ENCODE peak calls at places on chromosomes 11 and 22, in eight cellular contexts. O is colonic mucosa, A is fibroblast of lung, D is Peyer's patch, C is WTC11, T is HFFc6, P is A549, X is fibroblast of the aortic adventitia. I is an unnamed sample.

GRCh38 chr22:41874090-41874489 is 40.8 kb downstream of the SHISA8 start:
- DNase-seq in P (no peak), C (no peak), X (no peak), D (no peak), A (no peak), T (no peak), O (no peak), I (no peak)

GRCh38 chr11:34616830-34617504 is 3.9 kb upstream of the EHF start:
- DNase-seq in D (no peak), X (peak), A (no peak), P (no peak), C (no peak), T (no peak), O (no peak), I (no peak)

GRCh38 chr22:36727110-36727509 is 23.6 kb upstream of the CACNG2 start:
- DNase-seq in O (no peak), T (no peak), D (no peak), A (no peak), P (no peak), C (no peak), X (no peak), I (no peak)

GRCh38 chr11:3101921-3102640 is 44.9 kb upstream of the CARS1 start:
- DNase-seq in C (no peak), A (no peak), D (no peak), X (no peak), T (no peak), P (no peak), O (no peak), I (no peak)

GRCh38 chr11:129639300-129639699 is 176.3 kb upstream of the TMEM45B start:
- DNase-seq in O (no peak), C (no peak), D (no peak), A (peak), T (peak), P (peak), X (peak), I (no peak)

GRCh38 chr22:19779011-19779421 is 18.4 kb downstream of the TBX1 start:
- DNase-seq in T (no peak), P (no peak), A (no peak), O (no peak), C (peak), D (no peak), X (no peak), I (no peak)

GRCh38 chr22:31346255-31346732 is at the start of gene PATZ1:
- DNase-seq in D (peak), C (peak), O (peak), X (peak), T (peak), A (peak), P (peak), I (peak)

GRCh38 chr22:30325724-30326703 is 727 bp downstream of the TBC1D10A start:
- DNase-seq in X (no peak), A (no peak), C (no peak), O (peak), P (no peak), D (peak), T (no peak), I (no peak)

GRCh38 chr11:92556435-92556834 is 331.8 kb downstream of the FAT3 start:
- DNase-seq in D (no peak), X (peak), C (no peak), P (no peak), T (no peak), A (peak), O (no peak), I (no peak)

GRCh38 chr11:83713701-83714100 is 427.5 kb upstream of the CCDC90B start:
- DNase-seq in P (no peak), A (peak), X (no peak), T (peak), C (no peak), D (no peak), O (no peak), I (no peak)

GRCh38 chr11:71206186-71206585 is 46.2 kb downstream of the SHANK2 start:
- DNase-seq in O (peak), T (no peak), X (peak), A (no peak), P (no peak), D (no peak), C (no peak), I (peak)

GRCh38 chr22:46843691-46844297 is 81.3 kb downstream of the TBC1D22A start:
- DNase-seq in D (no peak), A (peak), P (no peak), O (no peak), X (peak), C (no peak), T (peak), I (no peak)

GRCh38 chr22:33785283-33785991 is 134.8 kb downstream of the LARGE1 start:
- DNase-seq in T (peak), C (no peak), X (peak), A (peak), O (no peak), D (no peak), P (no peak), I (no peak)

GRCh38 chr11:9600651-9601040 is 27.2 kb downstream of the WEE1 start:
- DNase-seq in P (no peak), X (no peak), T (no peak), C (no peak), A (peak), O (no peak), D (peak), I (no peak)

GRCh38 chr11:61694971-61695706 is 14.9 kb downstream of the DAGLA start:
- DNase-seq in C (no peak), A (no peak), X (no peak), O (no peak), D (no peak), T (no peak), P (no peak), I (no peak)
- TF ChIP-seq CTCF in C (no peak), A (no peak), X (peak), O (no peak), D (no peak), T (peak), P (no peak), I (no peak)

GRCh38 chr11:58618215-58618614 is 4.2 kb upstream of the CNTF start:
- DNase-seq in X (no peak), C (no peak), P (no peak), D (no peak), T (no peak), A (no peak), O (no peak), I (no peak)
- TF ChIP-seq CTCF in X (no peak), C (no peak), P (no peak), D (no peak), T (no peak), A (no peak), O (no peak), I (peak)

GRCh38 chr11:54558919-54559318 is 44.9 kb downstream of the OR4C46 start:
- DNase-seq in T (no peak), A (no peak), X (no peak), C (no peak), O (no peak), D (no peak), P (no peak), I (no peak)
- TF ChIP-seq CTCF in T (peak), A (no peak), X (no peak), C (no peak), O (no peak), D (no peak), P (no peak), I (no peak)

DNA sequence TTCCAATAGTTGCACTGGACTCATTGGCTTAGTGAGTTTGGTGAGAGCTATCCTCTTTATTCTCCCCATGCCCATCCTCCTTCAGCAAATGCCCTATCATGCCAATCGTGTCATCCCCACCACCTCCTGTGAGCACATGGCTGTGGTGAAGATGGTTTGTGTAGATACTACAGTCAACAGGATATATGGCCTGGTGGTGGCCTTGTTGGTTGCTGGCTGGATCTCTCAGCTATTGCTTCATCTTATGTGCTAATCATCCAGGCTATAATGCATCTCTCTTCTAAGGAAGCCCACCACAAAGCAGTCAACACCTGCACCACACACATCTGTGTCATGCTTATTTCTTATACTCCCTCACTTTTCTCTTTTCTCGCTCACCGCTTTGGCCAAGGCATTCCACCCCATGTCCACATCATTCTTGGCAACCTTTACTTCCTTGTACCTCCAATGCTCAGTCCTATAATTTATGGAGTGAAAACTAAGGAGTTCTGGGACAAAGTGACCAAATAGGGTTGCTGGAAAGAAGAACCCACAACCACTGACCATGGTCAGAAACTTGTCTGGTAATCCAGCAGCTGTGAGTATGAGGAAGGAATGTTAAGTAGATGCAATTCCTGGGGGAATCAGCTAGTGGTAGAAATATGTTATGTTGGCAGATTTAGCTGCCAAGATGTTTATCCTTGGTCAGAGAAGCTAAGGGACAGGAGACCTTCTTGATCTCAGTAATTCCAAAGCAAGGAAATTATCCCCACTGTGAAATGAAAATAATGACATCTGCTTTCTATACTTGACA is 16.3 kb upstream of the OR56B1 start:
- DNase-seq in P (no peak), T (no peak), D (no peak), A (peak), C (no peak), X (no peak), O (no peak), I (no peak)
- TF ChIP-seq CTCF in P (no peak), T (no peak), D (no peak), A (no peak), C (no peak), X (no peak), O (no peak), I (no peak)

DNA sequence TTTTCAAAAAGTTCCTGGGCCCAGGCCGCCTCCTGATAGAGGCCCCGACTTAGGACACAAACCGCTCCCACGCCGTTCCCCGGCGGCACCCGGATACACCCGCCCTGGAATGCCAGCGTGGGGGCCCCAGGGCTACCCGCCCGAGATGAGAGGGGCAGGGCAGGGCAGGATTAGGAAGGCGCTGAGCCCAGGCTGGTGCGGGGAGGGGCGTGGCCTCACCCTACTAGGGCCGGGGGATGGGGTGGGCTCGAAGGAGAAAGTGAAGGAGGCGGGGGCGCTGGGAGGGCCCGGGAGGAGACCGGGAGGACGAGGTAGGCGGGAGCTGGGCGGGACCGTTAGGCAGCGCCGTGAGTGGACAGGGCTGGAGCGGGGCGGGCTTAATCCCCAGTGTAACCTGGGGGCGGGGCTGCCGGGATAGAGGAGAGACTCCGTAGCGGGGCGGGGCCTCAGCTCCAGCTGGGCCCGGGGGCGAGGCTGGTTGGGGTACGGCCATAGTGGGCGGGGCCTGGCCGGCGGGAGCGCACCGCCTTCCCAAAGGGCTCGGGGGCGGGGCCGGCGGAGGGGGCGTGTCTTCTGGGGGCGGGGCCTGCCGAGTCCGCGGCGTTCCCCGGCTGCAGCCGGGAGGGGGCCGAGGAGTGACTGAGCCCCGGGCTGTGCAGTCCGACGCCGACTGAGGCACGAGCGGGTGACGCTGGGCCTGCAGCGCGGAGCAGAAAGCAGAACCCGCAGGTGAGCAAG is at the start of gene CD82:
- DNase-seq in O (peak), X (peak), T (peak), D (peak), P (peak), C (peak), A (peak), I (peak)
- TF ChIP-seq CTCF in O (peak), X (peak), T (peak), D (no peak), P (no peak), C (no peak), A (peak), I (peak)

GRCh38 chr11:1162153-1162497 is 4.4 kb downstream of the MUC5AC start:
- DNase-seq in A (no peak), C (no peak), X (no peak), D (no peak), O (no peak), T (no peak), P (no peak), I (peak)

GRCh38 chr11:1165256-1166041 is 7.7 kb downstream of the MUC5AC start:
- DNase-seq in C (peak), D (no peak), A (no peak), X (no peak), P (no peak), T (no peak), O (no peak), I (peak)

GRCh38 chr11:1162498-1163311 is 5.0 kb downstream of the MUC5AC start:
- DNase-seq in A (no peak), T (no peak), X (no peak), C (no peak), O (no peak), P (no peak), D (no peak), I (peak)

GRCh38 chr11:1163321-1163910 is 5.7 kb downstream of the MUC5AC start:
- DNase-seq in X (no peak), O (no peak), A (no peak), T (no peak), D (no peak), P (no peak), C (no peak), I (peak)

DNA sequence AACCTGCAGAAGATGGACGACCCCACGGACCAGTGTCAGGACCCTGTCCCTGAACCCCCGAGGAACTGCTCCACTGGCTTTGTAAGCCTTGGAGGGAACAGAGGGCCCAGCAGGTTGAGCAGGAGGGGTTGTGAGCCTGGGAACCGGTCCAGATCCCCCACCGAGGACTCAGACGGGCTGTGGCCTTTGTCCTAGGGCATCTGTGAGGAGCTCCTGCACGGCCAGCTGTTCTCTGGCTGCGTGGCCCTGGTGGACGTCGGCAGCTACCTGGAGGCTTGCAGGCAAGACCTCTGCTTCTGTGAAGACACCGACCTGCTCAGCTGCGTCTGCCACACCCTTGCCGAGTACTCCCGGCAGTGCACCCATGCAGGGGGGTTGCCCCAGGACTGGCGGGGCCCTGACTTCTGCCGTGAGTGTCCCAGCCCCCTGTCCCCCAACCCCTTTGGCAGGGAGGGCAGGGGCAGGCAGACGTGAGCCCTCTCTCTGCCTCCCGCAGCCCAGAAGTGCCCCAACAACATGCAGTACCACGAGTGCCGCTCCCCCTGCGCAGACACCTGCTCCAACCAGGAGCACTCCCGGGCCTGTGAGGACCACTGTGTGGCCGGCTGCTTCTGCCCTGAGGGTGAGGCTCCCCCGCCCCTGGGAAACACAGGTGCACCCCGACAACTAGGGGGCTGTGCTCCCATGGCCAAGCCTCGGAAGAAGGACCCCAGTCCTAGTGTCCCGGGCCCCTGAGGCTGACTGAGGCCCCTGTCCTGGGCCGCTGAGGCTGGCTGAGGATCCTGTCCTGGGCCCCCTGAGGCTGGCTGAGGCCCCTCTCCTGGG is 6.4 kb downstream of the MUC5AC start:
- DNase-seq in O (no peak), C (peak), X (no peak), T (no peak), D (no peak), A (no peak), P (no peak), I (peak)
- TF ChIP-seq CTCF in O (no peak), C (no peak), X (no peak), T (no peak), D (no peak), A (no peak), P (no peak), I (no peak)

GRCh38 chr11:127470485-127470884 is 469.9 kb upstream of the KIRREL3 start:
- DNase-seq in X (no peak), T (peak), O (no peak), A (no peak), P (no peak), D (no peak), C (peak), I (no peak)
- TF ChIP-seq CTCF in X (no peak), T (peak), O (peak), A (no peak), P (no peak), D (no peak), C (no peak), I (no peak)

DNA sequence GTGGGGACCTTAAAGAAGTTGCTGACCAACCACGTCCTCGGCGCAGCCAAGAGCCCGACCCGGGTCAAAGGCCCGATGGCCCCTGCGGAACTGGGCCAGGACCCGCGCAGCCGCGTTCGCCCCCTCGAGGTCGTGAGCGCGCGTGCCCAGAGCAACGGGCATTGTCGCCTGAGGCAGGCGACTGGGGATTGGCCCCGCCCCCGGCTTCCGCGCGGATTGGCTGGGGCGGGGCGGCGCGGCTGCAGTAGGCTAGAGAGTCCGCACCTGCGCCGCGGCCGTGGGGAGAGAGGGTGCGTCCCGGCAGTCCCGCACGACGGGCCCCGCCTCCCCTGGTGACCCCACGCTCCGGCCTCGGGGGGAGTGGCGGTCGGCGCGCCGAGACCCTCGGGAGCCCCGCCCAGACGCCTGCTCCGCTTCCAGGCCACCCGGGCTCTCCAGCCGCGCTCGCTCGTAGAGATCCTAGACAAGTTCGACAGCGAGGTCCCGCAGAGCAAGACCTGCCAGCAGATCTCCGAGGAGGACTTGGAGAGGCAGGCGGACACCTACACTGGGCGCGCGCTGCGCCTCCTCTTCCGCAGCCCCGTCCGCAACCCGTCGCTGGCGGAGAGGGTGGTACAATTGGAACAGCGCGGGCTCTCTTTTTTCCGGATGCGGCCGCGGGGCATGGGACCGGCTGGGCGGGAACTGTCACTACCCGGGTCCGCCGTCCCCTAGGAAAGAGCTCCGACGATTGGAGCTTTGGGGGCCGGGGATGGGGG is 8.3 kb upstream of the PPIL2 start:
- DNase-seq in T (no peak), D (peak), C (peak), O (peak), A (peak), X (no peak), P (peak), I (no peak)
- TF ChIP-seq CTCF in T (no peak), D (peak), C (no peak), O (peak), A (no peak), X (peak), P (no peak), I (peak)

DNA sequence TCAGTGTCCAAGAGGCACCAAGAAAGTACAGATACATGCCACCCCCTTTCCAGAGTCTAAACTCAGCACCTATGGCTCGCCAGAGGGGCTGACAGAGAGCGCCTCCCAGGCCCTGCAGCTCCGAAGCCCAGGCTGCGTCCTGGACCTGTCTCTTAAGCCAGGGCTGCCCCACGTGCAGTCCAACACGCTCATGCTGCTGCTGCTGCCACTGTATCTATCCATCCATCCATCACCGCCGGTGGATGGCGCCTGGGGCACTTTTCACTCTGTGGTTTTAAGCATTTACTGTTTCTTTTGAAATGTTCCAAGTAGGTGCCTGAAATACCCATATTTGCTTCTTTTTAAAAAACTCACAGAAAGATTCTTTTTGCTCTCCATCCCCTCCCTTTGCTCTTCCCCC is 41.8 kb downstream of the MACROD1 start:
- DNase-seq in D (no peak), O (no peak), C (no peak), P (no peak), A (no peak), T (no peak), X (no peak), I (no peak)
- TF ChIP-seq CTCF in D (no peak), O (no peak), C (no peak), P (no peak), A (no peak), T (no peak), X (no peak), I (no peak)

I was measured in CD14-positive monocyte.